ENCODE peak calls at places on chromosomes 1 and 21, in four cellular contexts. W is GM12892, G is SK-N-SH, B is K562. M is an unnamed sample.

GRCh38 chr1:225766967-225767413 is 10.6 kb upstream of the SRP9 start:
- DNase-seq in G (peak; percentile 72), B (peak; percentile 48), W (no peak), M (peak; percentile 56)

GRCh38 chr1:106278706-106279105 is 777.8 kb upstream of the PRMT6 start:
- DNase-seq in B (no peak), G (no peak), W (no peak), M (no peak)

GRCh38 chr1:246801241-246802020 is 77.2 kb downstream of the SCCPDH start:
- DNase-seq in B (no peak), G (peak; percentile 43), W (no peak), M (peak; percentile 85)

GRCh38 chr1:163055531-163055930 is 13.6 kb upstream of the RGS4 start:
- DNase-seq in W (no peak), G (no peak), B (no peak), M (no peak)

GRCh38 chr1:8152731-8153702 is 126.9 kb upstream of the ERRFI1 start:
- DNase-seq in G (no peak), B (no peak), W (no peak), M (no peak)

GRCh38 chr1:26043765-26044164 is 2.2 kb downstream of the SLC30A2 start:
- DNase-seq in B (peak; percentile 38), G (no peak), W (no peak), M (no peak)

GRCh38 chr1:6445062-6445763 is 20.6 kb downstream of the ESPN start:
- DNase-seq in B (no peak), G (peak; percentile 71), W (no peak), M (peak; percentile 74)

GRCh38 chr1:116554924-116555323 is 15.9 kb downstream of the CD58 start:
- DNase-seq in G (no peak), B (peak; percentile 44), W (no peak), M (no peak)

GRCh38 chr1:77438239-77438913 is 156.6 kb downstream of the AK5 start:
- DNase-seq in W (no peak), G (no peak), B (no peak), M (no peak)

GRCh38 chr1:154403300-154403943 is 1.7 kb upstream of the IL6R start:
- DNase-seq in W (no peak), G (no peak), B (no peak), M (no peak)

GRCh38 chr21:45069085-45069484 is 5.3 kb upstream of the ADARB1 start:
- DNase-seq in W (no peak), B (no peak), G (no peak), M (no peak)

GRCh38 chr1:59204001-59204400 is 92.9 kb upstream of the FGGY start:
- DNase-seq in G (no peak), W (no peak), B (no peak), M (peak; percentile 88)

GRCh38 chr21:45192332-45192731 is 95.4 kb downstream of the POFUT2 start:
- DNase-seq in B (no peak), G (no peak), W (no peak), M (no peak)

GRCh38 chr1:50742523-50742922 is 217.5 kb downstream of the FAF1 start:
- DNase-seq in G (no peak), B (no peak), W (no peak), M (no peak)

GRCh38 chr1:152933196-152933595 is 13.8 kb upstream of the SPRR5 start:
- DNase-seq in B (no peak), W (no peak), G (no peak), M (no peak)

GRCh38 chr1:8004803-8005573 is 21.1 kb downstream of the ERRFI1 start:
- DNase-seq in B (peak; percentile 65), G (peak; percentile 48), W (no peak), M (peak; percentile 89)

GRCh38 chr1:64686828-64687724 is 57.8 kb upstream of the RAVER2 start:
- DNase-seq in B (peak; percentile 66), W (peak; percentile 8), G (peak; percentile 49), M (peak; percentile 37)

GRCh38 chr1:44485229-44485932 is 80.3 kb downstream of the RNF220 start:
- DNase-seq in W (no peak), G (no peak), B (peak; percentile 81), M (no peak)

GRCh38 chr1:245770191-245770590 is 615.4 kb downstream of the KIF26B start:
- DNase-seq in B (no peak), G (no peak), W (no peak), M (no peak)

GRCh38 chr1:43766818-43767525 is 59.6 kb downstream of the ST3GAL3 start:
- DNase-seq in W (no peak), B (no peak), G (no peak), M (no peak)

GRCh38 chr21:39788383-39788782 is 43.4 kb downstream of the IGSF5 start:
- DNase-seq in B (peak; percentile 28), G (peak; percentile 75), W (no peak), M (peak; percentile 71)

GRCh38 chr21:37061926-37062591 is 10.8 kb downstream of the PIGP start:
- DNase-seq in B (no peak), W (no peak), G (no peak), M (peak; percentile 56)

GRCh38 chr1:236887081-236887480 is 92.0 kb downstream of the MTR start:
- DNase-seq in B (no peak), W (no peak), G (no peak), M (no peak)

GRCh38 chr1:151485685-151486255 is 25.4 kb upstream of the CGN start:
- DNase-seq in B (no peak), G (no peak), W (no peak), M (peak; percentile 16)

GRCh38 chr1:59066231-59066630 is 230.7 kb upstream of the FGGY start:
- DNase-seq in G (no peak), W (no peak), B (no peak), M (no peak)

GRCh38 chr21:35376406-35377135 is 327.5 kb upstream of the RUNX1 start:
- DNase-seq in B (no peak), G (no peak), W (no peak), M (no peak)

GRCh38 chr21:29271927-29272333 is 26.8 kb upstream of the BACH1 start:
- DNase-seq in G (no peak), B (peak; percentile 25), W (no peak), M (peak; percentile 81)

GRCh38 chr1:220347654-220348175 is 75.5 kb upstream of the RAB3GAP2 start:
- DNase-seq in G (no peak), W (no peak), B (no peak), M (no peak)

GRCh38 chr1:168470821-168471473 is 72.8 kb downstream of the XCL2 start:
- DNase-seq in G (no peak), W (no peak), B (peak; percentile 19), M (peak; percentile 56)

GRCh38 chr1:6861075-6861724 is 75.9 kb downstream of the CAMTA1 start:
- DNase-seq in G (no peak), B (no peak), W (no peak), M (no peak)

GRCh38 chr1:156857532-156857931 is 1.4 kb downstream of the INSRR start:
- DNase-seq in B (no peak), G (no peak), W (no peak), M (no peak)

GRCh38 chr1:32367912-32368635 is 5.7 kb downstream of the TSSK3 start:
- DNase-seq in G (no peak), B (no peak), W (no peak), M (no peak)
- TF ChIP-seq TAF1 in G (no peak), B (no peak), W (no peak), M (no peak)

GRCh38 chr1:96721053-96721381 is 567 bp upstream of the PTBP2 start:
- DNase-seq in B (no peak), G (no peak), W (no peak), M (no peak)

GRCh38 chr1:96727860-96728259 is 6.3 kb downstream of the PTBP2 start:
- DNase-seq in G (no peak), W (no peak), B (no peak), M (peak; percentile 8)

GRCh38 chr1:96723372-96723771 is 1.8 kb downstream of the PTBP2 start:
- DNase-seq in W (no peak), G (no peak), B (no peak), M (no peak)

GRCh38 chr1:96721382-96722160 is at the start of gene PTBP2:
- DNase-seq in G (peak; percentile 95), B (peak; percentile 74), W (peak; percentile 83), M (peak; percentile 55)

DNA sequence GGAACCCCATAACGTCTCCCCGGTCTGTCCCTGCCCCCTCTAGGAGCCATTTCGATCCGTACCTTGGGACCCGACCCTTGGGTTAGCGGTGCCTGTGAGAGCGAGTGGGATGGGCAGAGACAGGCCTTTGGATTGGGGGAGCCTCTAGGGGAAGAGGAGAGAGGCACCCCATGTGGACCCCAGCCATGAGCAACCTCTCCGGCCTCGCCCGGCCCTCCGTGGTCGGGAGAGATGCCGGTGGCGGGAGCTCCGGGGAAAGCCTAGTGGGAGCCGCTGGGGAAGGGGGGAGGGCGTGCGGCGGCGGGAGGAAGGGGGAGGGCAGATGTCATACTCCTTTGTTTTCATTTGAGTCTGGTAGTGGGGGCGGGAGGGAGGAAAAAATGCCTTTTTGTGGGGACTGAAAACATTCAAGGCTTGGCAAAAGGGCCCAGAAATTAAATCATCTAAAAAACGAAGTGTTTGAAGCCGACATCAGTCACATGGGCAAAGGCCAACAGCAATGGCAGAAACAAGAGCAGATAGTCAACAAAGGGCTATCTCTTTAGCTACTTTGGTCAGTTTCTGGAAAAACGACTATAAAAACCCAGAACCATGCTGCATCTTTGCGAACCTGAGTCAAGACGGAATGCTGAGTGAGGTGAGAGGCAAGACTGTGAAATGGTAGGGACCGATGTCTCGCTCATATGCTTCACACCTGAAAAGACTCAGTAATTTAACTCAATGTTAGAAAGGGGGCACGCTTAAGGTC is 751 bp downstream of the PTBP2 start:
- DNase-seq in G (peak; percentile 86), B (peak; percentile 63), W (peak; percentile 56), M (peak; percentile 7)
- TF ChIP-seq TAF1 in G (peak; percentile 12), B (peak; percentile 62), W (no peak), M (no peak)

GRCh38 chr1:204098683-204099082 is 25.8 kb downstream of the SOX13 start:
- DNase-seq in G (no peak), B (no peak), W (no peak), M (no peak)

GRCh38 chr1:204102029-204102611 is 29.2 kb downstream of the SOX13 start:
- DNase-seq in B (no peak), G (no peak), W (no peak), M (peak; percentile 89)

GRCh38 chr1:204104331-204105222 is 31.7 kb downstream of the SOX13 start:
- DNase-seq in B (no peak), G (no peak), W (no peak), M (no peak)

GRCh38 chr1:204103121-204103741 is 30.3 kb downstream of the SOX13 start:
- DNase-seq in B (no peak), G (no peak), W (no peak), M (no peak)

DNA sequence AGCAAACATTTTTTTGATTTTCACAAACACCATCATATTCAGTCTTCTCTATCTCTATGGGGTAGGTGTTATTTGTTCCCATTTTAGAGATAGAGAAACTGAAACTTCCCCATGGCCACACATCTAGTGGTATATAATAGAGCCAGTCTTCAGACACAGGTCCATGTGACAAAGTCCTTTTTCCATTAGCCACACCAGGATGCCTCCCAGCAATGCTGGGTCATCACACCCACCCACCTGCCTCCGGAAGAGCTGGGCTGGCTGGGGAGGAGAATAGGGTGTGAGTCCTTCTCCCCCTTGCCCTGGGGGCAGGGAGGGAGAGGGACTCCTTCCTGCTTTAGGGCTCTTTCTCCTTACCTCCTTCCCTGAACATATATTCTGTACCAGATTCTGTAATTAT is 29.8 kb downstream of the SOX13 start:
- DNase-seq in W (no peak), B (no peak), G (no peak), M (peak; percentile 49)
- TF ChIP-seq TAF1 in W (no peak), B (no peak), G (no peak), M (no peak)

DNA sequence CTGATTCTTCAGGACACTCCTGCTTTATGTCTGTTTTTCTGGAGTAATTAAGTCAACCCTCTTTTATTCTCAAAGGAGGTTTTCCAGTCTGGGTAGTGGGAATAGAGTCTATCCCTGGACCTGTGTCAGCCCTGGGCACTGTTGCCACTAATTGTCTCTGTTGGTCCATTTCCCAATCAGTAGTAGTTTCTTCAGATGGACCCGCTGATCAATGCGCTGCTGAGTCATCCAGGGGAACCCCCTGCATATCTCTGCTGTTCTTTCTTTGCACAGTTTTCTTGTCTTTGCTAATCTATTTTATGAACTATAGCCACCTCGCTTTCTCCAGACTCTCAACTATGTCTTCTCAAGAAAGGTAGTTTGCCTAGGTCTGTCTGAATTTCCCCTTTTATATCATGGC is 82.5 kb downstream of the TNNI3K start:
- DNase-seq in B (no peak), W (no peak), G (no peak), M (no peak)
- TF ChIP-seq TAF1 in B (no peak), W (no peak), G (no peak), M (no peak)